ENCODE peak calls at places on chromosomes 1 and 21, in eight cellular contexts. A is IMR-90, H is ovary, O is transverse colon, G is esophagus muscularis mucosa, M is stomach, D is spleen, S is heart left ventricle. X is an unnamed sample.

GRCh38 chr1:225603538-225604354 is 49.2 kb downstream of the ENAH start:
- DNase-seq in A (peak), H (no peak), O (no peak), G (no peak), M (no peak), D (no peak), S (no peak), X (no peak)

GRCh38 chr1:65247419-65248359 is 61.7 kb upstream of the DNAJC6 start:
- DNase-seq in A (peak), H (no peak), O (no peak), G (peak), M (no peak), D (no peak), S (peak), X (no peak)

GRCh38 chr1:240122639-240123604 is 31.2 kb downstream of the FMN2 start:
- DNase-seq in A (no peak), H (no peak), O (peak), G (no peak), M (no peak), D (no peak), S (no peak), X (no peak)

GRCh38 chr1:33387512-33388079 is 43.3 kb downstream of the PHC2 start:
- DNase-seq in A (peak), H (no peak), O (no peak), G (peak), M (no peak), D (no peak), S (no peak), X (no peak)

GRCh38 chr1:1407101-1407956 is at the start of gene MRPL20:
- DNase-seq in A (peak), H (peak), O (peak), G (peak), M (peak), D (peak), S (peak), X (peak)

GRCh38 chr1:65148548-65149390 is 766 bp downstream of the AK4 start:
- DNase-seq in A (peak), H (peak), O (peak), G (peak), M (no peak), D (peak), S (peak), X (peak)

GRCh38 chr1:16115468-16116363 is 40.2 kb downstream of the EPHA2 start:
- DNase-seq in A (no peak), H (no peak), O (no peak), G (no peak), M (no peak), D (peak), S (no peak), X (no peak)

GRCh38 chr21:46295177-46295711 is 9.1 kb downstream of the YBEY start:
- DNase-seq in A (peak), H (no peak), O (no peak), G (no peak), M (no peak), D (no peak), S (peak), X (no peak)

GRCh38 chr1:78370356-78370755 is 120.4 kb upstream of the PTGFR start:
- DNase-seq in A (peak), H (no peak), O (no peak), G (no peak), M (no peak), D (no peak), S (no peak), X (no peak)

GRCh38 chr1:215566556-215567490 is at the start of gene KCTD3:
- DNase-seq in A (peak), H (peak), O (peak), G (no peak), M (peak), D (peak), S (peak), X (peak)

GRCh38 chr21:46667191-46667734 is 31.8 kb downstream of the PRMT2 start:
- DNase-seq in A (peak), H (no peak), O (no peak), G (no peak), M (no peak), D (no peak), S (no peak), X (no peak)

GRCh38 chr1:54323324-54323739 is 82.9 kb downstream of the SSBP3 start:
- DNase-seq in A (no peak), H (peak), O (peak), G (no peak), M (peak), D (no peak), S (no peak), X (peak)

GRCh38 chr1:101059945-101060542 is 34.5 kb upstream of the DPH5 start:
- DNase-seq in A (no peak), H (no peak), O (no peak), G (no peak), M (no peak), D (no peak), S (no peak), X (no peak)

GRCh38 chr1:206911064-206911663 is 10.6 kb downstream of the FCMR start:
- DNase-seq in A (peak), H (peak), O (no peak), G (no peak), M (no peak), D (no peak), S (no peak), X (no peak)

GRCh38 chr1:3541465-3541864 is 69.8 kb downstream of the MEGF6 start:
- DNase-seq in A (no peak), H (no peak), O (no peak), G (no peak), M (no peak), D (no peak), S (no peak), X (no peak)

GRCh38 chr1:22257286-22258275 is 114.7 kb upstream of the WNT4 start:
- DNase-seq in A (no peak), H (no peak), O (peak), G (no peak), M (peak), D (no peak), S (no peak), X (no peak)

GRCh38 chr1:90488451-90488850 is 228.7 kb downstream of the BARHL2 start:
- DNase-seq in A (peak), H (no peak), O (no peak), G (no peak), M (no peak), D (no peak), S (no peak), X (no peak)

GRCh38 chr1:198497326-198498220 is 42.9 kb downstream of the ATP6V1G3 start:
- DNase-seq in A (peak), H (no peak), O (no peak), G (no peak), M (no peak), D (peak), S (no peak), X (no peak)

GRCh38 chr1:21232044-21232443 is 55.3 kb upstream of the EIF4G3 start:
- DNase-seq in A (peak), H (peak), O (peak), G (no peak), M (peak), D (no peak), S (peak), X (no peak)

GRCh38 chr1:225933072-225933471 is 7.9 kb downstream of the LEFTY2 start:
- DNase-seq in A (peak), H (no peak), O (no peak), G (no peak), M (no peak), D (no peak), S (no peak), X (no peak)

GRCh38 chr1:70458120-70458519 is 47.1 kb downstream of the CTH start:
- DNase-seq in A (no peak), H (no peak), O (no peak), G (no peak), M (no peak), D (no peak), S (no peak), X (no peak)

GRCh38 chr21:35909456-35910178 is 150.7 kb downstream of the SETD4 start:
- DNase-seq in A (peak), H (no peak), O (no peak), G (no peak), M (no peak), D (no peak), S (no peak), X (no peak)

GRCh38 chr1:174871886-174872285 is 127.9 kb upstream of the CACYBP start:
- DNase-seq in A (no peak), H (no peak), O (no peak), G (no peak), M (no peak), D (no peak), S (no peak), X (no peak)

GRCh38 chr1:41618066-41618825 is 133.8 kb upstream of the EDN2 start:
- DNase-seq in A (peak), H (peak), O (peak), G (peak), M (peak), D (peak), S (peak), X (peak)

GRCh38 chr1:235990376-235990795 is 74.5 kb downstream of the NID1 start:
- DNase-seq in A (peak), H (no peak), O (no peak), G (no peak), M (no peak), D (no peak), S (no peak), X (no peak)

GRCh38 chr1:30785181-30785580 is 27.6 kb upstream of the LAPTM5 start:
- DNase-seq in A (no peak), H (no peak), O (no peak), G (no peak), M (no peak), D (no peak), S (no peak), X (no peak)

GRCh38 chr1:81799939-81800740 is 594 bp upstream of the ADGRL2 start:
- DNase-seq in A (peak), H (peak), O (peak), G (no peak), M (peak), D (no peak), S (peak), X (peak)

GRCh38 chr1:81800741-81801031 is at the start of gene ADGRL2:
- DNase-seq in A (no peak), H (peak), O (no peak), G (no peak), M (peak), D (no peak), S (peak), X (peak)

GRCh38 chr1:81801834-81802531 is 1.2 kb downstream of the ADGRL2 start:
- DNase-seq in A (peak), H (peak), O (no peak), G (no peak), M (peak), D (no peak), S (peak), X (peak)

GRCh38 chr1:81802601-81803422 is 2.1 kb downstream of the ADGRL2 start:
- DNase-seq in A (peak), H (peak), O (peak), G (no peak), M (peak), D (peak), S (peak), X (peak)

DNA sequence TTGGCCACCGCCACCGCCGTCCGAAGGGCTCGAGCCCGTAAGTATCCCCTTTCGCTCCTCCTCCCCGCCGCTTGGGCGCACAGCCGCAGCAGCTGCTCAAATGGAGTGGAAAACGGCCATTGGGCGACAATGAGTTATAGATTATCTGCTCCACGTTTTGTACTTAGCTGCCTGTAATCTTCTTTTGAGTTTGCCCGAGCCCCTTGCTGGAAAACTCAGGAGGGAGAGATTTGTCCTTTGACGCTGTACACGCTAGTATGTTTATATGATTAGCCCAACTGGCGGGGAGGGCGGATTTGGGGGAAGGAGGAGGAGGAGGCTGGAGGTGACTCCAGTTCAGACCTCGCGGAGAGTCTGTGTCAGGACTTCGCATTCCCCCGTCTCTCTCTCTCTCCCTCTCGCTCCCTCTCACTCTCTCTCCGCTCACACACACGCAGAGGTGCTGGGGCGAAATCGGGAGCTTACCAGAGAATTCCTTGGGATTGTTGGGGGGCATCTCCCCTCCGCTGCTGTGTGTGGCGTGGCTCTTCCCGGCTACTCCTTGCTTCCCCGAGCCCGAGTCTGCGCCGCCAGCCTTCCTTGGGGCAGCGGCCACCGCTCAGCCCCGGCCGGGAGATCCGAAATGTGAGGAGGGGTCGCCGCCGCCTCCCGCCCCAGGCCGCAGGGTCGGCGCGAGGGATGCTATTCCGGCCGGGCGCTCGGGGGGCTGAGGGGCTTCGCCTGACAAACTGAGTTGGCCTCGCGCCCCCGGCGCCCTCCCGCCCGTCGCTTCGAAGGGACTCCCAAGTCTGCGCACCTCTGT is 499 bp downstream of the ADGRL2 start:
- DNase-seq in A (peak), H (peak), O (peak), G (peak), M (peak), D (peak), S (peak), X (peak)
- TF ChIP-seq POLR2A in A (no peak), H (peak), O (peak), G (peak), M (no peak), D (no peak), S (no peak), X (peak)

GRCh38 chr1:43536196-43536863 is 5.6 kb downstream of the PTPRF start:
- DNase-seq in A (no peak), H (no peak), O (peak), G (no peak), M (peak), D (peak), S (no peak), X (no peak)
- H3K27ac ChIP-seq in A (no peak), H (no peak), O (peak), G (no peak), M (peak), D (no peak), S (no peak), X (no peak)

DNA sequence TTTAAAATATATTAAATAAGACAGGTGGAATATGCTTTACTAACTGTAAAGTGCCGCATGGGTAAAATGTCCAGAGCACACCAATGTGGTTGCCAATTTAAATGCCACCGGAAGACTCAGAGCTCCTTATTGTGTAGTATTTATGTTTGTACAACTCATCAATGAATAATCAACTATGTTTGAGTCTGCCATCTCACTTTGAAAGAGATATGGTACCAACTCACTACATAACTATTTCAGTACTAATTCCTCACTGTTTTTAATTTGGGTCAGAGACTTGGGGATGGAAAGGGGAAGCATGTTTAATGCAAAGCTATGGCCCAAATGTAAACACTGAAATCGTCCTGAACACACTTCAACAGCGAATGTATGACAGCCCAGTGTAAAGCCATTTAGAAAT is 144.8 kb downstream of the NR5A2 start:
- DNase-seq in A (peak), H (no peak), O (no peak), G (no peak), M (no peak), D (no peak), S (no peak), X (no peak)
- TF ChIP-seq POLR2A in A (no peak), H (no peak), O (no peak), G (no peak), M (no peak), D (no peak), S (no peak), X (no peak)

DNA sequence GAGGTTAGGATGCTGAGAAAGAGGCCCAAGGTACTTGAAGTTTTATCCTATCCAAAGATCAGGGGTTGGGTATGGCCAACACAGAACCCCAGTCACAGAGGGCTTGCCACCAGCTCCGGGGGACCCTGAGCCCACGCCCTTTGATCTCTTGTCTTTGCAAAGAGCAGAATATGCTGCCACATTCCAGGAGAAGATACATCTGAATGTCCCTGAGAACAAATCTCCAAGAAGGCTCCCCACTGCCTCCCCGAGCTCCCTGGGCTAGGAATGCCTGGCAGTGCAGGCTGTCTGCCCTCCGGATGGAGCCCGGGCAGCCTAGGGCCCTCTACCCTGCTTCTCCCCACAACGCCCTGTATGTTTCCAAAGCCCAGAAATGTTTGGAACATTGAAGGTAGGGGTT is 49.2 kb downstream of the AJAP1 start:
- DNase-seq in A (no peak), H (no peak), O (no peak), G (no peak), M (no peak), D (no peak), S (no peak), X (no peak)
- H3K27ac ChIP-seq in A (no peak), H (no peak), O (no peak), G (no peak), M (no peak), D (no peak), S (no peak), X (no peak)

GRCh38 chr1:36463773-36464604 is at the start of gene MRPS15:
- DNase-seq in A (peak), H (peak), O (peak), G (peak), M (peak), D (peak), S (peak), X (peak)
- TF ChIP-seq POLR2A in A (peak), H (peak), O (peak), G (peak), M (no peak), D (no peak), S (no peak), X (peak)

DNA sequence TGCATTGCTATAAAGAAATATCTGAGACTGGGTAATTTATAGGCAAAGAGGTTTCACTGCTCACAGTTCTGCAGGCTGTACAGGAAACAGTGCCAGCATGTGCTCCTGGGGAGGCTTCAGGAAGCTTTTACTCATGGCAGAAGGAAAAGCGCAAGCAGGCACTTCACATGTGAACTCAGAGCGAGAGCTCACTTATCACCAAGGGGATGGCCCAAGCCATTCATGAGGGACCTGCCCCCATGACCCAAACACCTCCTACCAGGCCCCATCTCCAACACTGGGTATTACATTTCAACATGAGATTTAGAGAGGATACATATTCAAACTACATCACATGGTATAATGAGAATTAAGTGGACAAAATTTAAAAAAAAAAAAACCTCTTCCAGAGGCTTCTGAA is 13.7 kb downstream of the WASF2 start:
- DNase-seq in A (no peak), H (no peak), O (no peak), G (no peak), M (no peak), D (no peak), S (no peak), X (peak)
- H3K27ac ChIP-seq in A (no peak), H (no peak), O (no peak), G (peak), M (no peak), D (peak), S (no peak), X (no peak)

GRCh38 chr1:229224308-229224707 is 46.6 kb upstream of the RAB4A start:
- DNase-seq in A (peak), H (no peak), O (no peak), G (no peak), M (no peak), D (no peak), S (no peak), X (no peak)

GRCh38 chr1:229221106-229222019 is 49.5 kb upstream of the RAB4A start:
- DNase-seq in A (peak), H (no peak), O (peak), G (no peak), M (peak), D (no peak), S (no peak), X (peak)

GRCh38 chr1:229225331-229225782 is 45.6 kb upstream of the RAB4A start:
- DNase-seq in A (no peak), H (no peak), O (peak), G (no peak), M (no peak), D (no peak), S (no peak), X (peak)

GRCh38 chr1:229222081-229222480 is 48.8 kb upstream of the RAB4A start:
- DNase-seq in A (no peak), H (no peak), O (no peak), G (no peak), M (no peak), D (no peak), S (no peak), X (no peak)

GRCh38 chr1:229223498-229223897 is 47.4 kb upstream of the RAB4A start:
- DNase-seq in A (no peak), H (no peak), O (no peak), G (no peak), M (peak), D (no peak), S (no peak), X (peak)
- TF ChIP-seq POLR2A in A (no peak), H (no peak), O (no peak), G (no peak), M (no peak), D (no peak), S (no peak), X (peak)